ENCODE peak calls at places on chromosome 7, in six cellular contexts. H is epithelial cell of proximal tubule, T is MM.1S, P is cardiac muscle cell, M is fibroblast of pulmonary artery, W is left ventricle myocardium inferior. L is an unnamed sample.

GRCh38 chr7:87451187-87451586 is 24.3 kb downstream of the ABCB4 start:
- DNase-seq in P (no peak), M (no peak), W (no peak), H (no peak), T (no peak), L (no peak)

GRCh38 chr7:105594034-105594433 is 12.7 kb upstream of the EFCAB10 start:
- DNase-seq in T (peak; percentile 50), W (no peak), M (no peak), P (no peak), H (no peak), L (peak; percentile 43)

GRCh38 chr7:44965937-44966730 is 12.7 kb downstream of the MYO1G start:
- DNase-seq in P (no peak), T (no peak), M (no peak), W (no peak), H (no peak), L (no peak)

GRCh38 chr7:128454808-128455555 is 696 bp upstream of the HILPDA start:
- DNase-seq in P (peak; percentile 80), M (peak; percentile 70), T (peak; percentile 59), W (no peak), H (no peak), L (peak; percentile 35)

GRCh38 chr7:17713584-17713983 is 226.7 kb downstream of the SNX13 start:
- DNase-seq in H (no peak), P (no peak), T (no peak), W (no peak), M (no peak), L (no peak)

GRCh38 chr7:140653319-140654108 is 12.9 kb upstream of the DENND2A start:
- DNase-seq in W (no peak), T (peak; percentile 59), M (peak; percentile 85), H (no peak), P (peak; percentile 86), L (peak; percentile 52)

GRCh38 chr7:3307437-3307836 is 6.4 kb downstream of the SDK1 start:
- DNase-seq in H (no peak), P (no peak), W (no peak), M (no peak), T (no peak), L (no peak)

GRCh38 chr7:85014936-85015335 is 171.9 kb downstream of the SEMA3D start:
- DNase-seq in M (no peak), T (no peak), H (no peak), W (no peak), P (no peak), L (no peak)

GRCh38 chr7:116573541-116573940 is 48.7 kb downstream of the CAV1 start:
- DNase-seq in M (no peak), H (no peak), T (no peak), W (no peak), P (no peak), L (no peak)

GRCh38 chr7:132380065-132380464 is 196.2 kb downstream of the PLXNA4 start:
- DNase-seq in P (peak; percentile 98), W (peak; percentile 42), M (peak; percentile 92), H (peak; percentile 30), T (no peak), L (no peak)

GRCh38 chr7:123732413-123733091 is 16.3 kb downstream of the WASL start:
- DNase-seq in M (no peak), T (no peak), H (no peak), W (no peak), P (no peak), L (no peak)

GRCh38 chr7:131692131-131692960 is 135.9 kb upstream of the PODXL start:
- DNase-seq in P (peak; percentile 53), H (no peak), W (peak; percentile 45), T (peak; percentile 43), M (peak; percentile 37), L (peak; percentile 33)

GRCh38 chr7:157485961-157486510 is 149.2 kb downstream of the DNAJB6 start:
- DNase-seq in H (no peak), M (no peak), T (no peak), P (no peak), W (no peak), L (no peak)

GRCh38 chr7:87312215-87312865 is 33.1 kb upstream of the CROT start:
- DNase-seq in H (no peak), W (no peak), M (peak; percentile 79), T (peak; percentile 67), P (peak; percentile 78), L (peak; percentile 76)

GRCh38 chr7:46444266-46444665 is 523.2 kb upstream of the IGFBP3 start:
- DNase-seq in H (no peak), P (no peak), T (no peak), M (no peak), W (no peak), L (no peak)

GRCh38 chr7:16061011-16061410 is 360.3 kb downstream of the CRPPA start:
- DNase-seq in W (no peak), H (no peak), T (no peak), P (no peak), M (no peak), L (no peak)

GRCh38 chr7:112223310-112223709 is 16.8 kb downstream of the ZNF277 start:
- DNase-seq in H (no peak), T (no peak), M (no peak), P (no peak), W (no peak), L (no peak)

GRCh38 chr7:140074780-140075179 is 12.0 kb upstream of the PARP12 start:
- DNase-seq in W (no peak), M (no peak), P (peak; percentile 23), T (no peak), H (no peak), L (no peak)

GRCh38 chr7:13874783-13875182 is 114.7 kb downstream of the ETV1 start:
- DNase-seq in P (peak; percentile 90), T (no peak), M (peak; percentile 78), H (no peak), W (no peak), L (no peak)

GRCh38 chr7:105096306-105096705 is 82.3 kb downstream of the KMT2E start:
- DNase-seq in M (no peak), H (no peak), W (no peak), T (no peak), P (no peak), L (no peak)

GRCh38 chr7:127678947-127679346 is 27.0 kb downstream of the SND1 start:
- DNase-seq in P (peak; percentile 21), M (no peak), H (no peak), W (no peak), T (no peak), L (peak; percentile 79)

GRCh38 chr7:130896898-130897514 is 163.0 kb upstream of the KLF14 start:
- DNase-seq in M (peak; percentile 88), T (peak; percentile 44), H (no peak), P (peak; percentile 89), W (peak; percentile 67), L (peak; percentile 86)

GRCh38 chr7:143286522-143286890 is 1.6 kb upstream of the CASP2 start:
- DNase-seq in P (no peak), M (no peak), W (no peak), T (no peak), H (no peak), L (no peak)
- H3K4me3 ChIP-seq in P (no peak overlapping the region), M (no peak overlapping the region), W (no peak overlapping the region), T (no peak overlapping the region), H (peak overlapping the region; percentile 65), L (no peak overlapping the region)

GRCh38 chr7:155597753-155598140 is 46.7 kb upstream of the RBM33 start:
- DNase-seq in P (peak; percentile 22), H (peak; percentile 70), M (peak; percentile 9), T (no peak), W (no peak), L (no peak)

GRCh38 chr7:155594163-155594732 is 47.9 kb upstream of the CNPY1 start:
- DNase-seq in P (no peak), M (no peak), H (no peak), T (no peak), W (no peak), L (no peak)

GRCh38 chr7:155593455-155594162 is 47.2 kb upstream of the CNPY1 start:
- DNase-seq in M (no peak), P (no peak), T (no peak), W (no peak), H (no peak), L (no peak)

GRCh38 chr7:155591055-155591750 is 44.8 kb upstream of the CNPY1 start:
- DNase-seq in P (no peak), W (no peak), H (no peak), M (no peak), T (no peak), L (no peak)

GRCh38 chr7:155594961-155595366 is 48.6 kb upstream of the CNPY1 start:
- DNase-seq in W (no peak), T (no peak), P (no peak), M (no peak), H (no peak), L (no peak)
- TF ChIP-seq CTCF in W (no peak), T (no peak), P (no peak), M (no peak), H (no peak), L (no peak)

DNA sequence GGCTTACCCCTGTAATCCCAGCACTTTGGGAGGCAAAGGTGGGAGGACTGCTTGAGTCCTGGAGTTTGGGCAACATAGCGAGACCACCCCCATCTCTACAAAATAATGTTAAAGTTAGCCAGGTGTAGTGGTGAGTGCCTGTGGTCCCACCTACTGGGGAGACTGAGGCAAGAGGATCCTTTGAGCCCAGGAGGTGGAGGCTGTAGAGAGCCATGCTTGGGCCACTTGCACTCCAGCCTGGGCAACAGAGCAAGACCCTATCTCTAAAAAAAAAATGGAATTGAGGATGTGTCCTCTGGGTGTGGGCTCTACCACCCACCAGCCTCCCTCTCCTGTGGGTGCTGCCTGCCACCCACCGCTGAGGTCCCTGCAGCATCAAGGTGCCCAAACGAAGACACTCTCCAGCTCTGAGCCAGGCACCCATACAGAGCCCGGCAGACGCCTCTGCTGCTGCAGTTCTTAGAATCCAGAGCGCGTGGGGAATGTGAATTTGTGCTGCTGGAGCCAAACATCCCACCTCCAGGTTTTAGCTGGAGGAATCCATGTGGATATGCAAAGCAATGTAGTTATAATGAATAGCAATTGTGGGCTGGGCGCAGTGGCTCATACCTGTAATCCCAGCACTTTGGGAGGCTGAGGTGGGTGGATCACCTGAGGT is 176.0 kb upstream of the TNRC18 start:
- DNase-seq in M (no peak), T (no peak), H (no peak), W (no peak), P (no peak), L (no peak)
- H3K4me3 ChIP-seq in M (no peak overlapping the region), T (no peak overlapping the region), H (no peak overlapping the region), W (no peak overlapping the region), P (no peak overlapping the region), L (no peak overlapping the region)

GRCh38 chr7:76291346-76292205 is 10.9 kb upstream of the HSPB1 start:
- DNase-seq in P (peak; percentile 98), H (peak; percentile 79), M (peak; percentile 98), W (peak; percentile 91), T (peak; percentile 69), L (peak; percentile 85)

GRCh38 chr7:76296743-76297740 is 5.4 kb upstream of the HSPB1 start:
- DNase-seq in P (peak; percentile 95), H (no peak), W (no peak), M (peak; percentile 92), T (no peak), L (no peak)

GRCh38 chr7:76293407-76293901 is 9.0 kb upstream of the HSPB1 start:
- DNase-seq in H (no peak), W (no peak), P (no peak), T (no peak), M (no peak), L (no peak)

GRCh38 chr7:76294344-76295024 is 8.0 kb upstream of the HSPB1 start:
- DNase-seq in W (peak; percentile 98), P (peak; percentile 98), T (peak; percentile 45), M (peak; percentile 97), H (no peak), L (peak; percentile 37)

DNA sequence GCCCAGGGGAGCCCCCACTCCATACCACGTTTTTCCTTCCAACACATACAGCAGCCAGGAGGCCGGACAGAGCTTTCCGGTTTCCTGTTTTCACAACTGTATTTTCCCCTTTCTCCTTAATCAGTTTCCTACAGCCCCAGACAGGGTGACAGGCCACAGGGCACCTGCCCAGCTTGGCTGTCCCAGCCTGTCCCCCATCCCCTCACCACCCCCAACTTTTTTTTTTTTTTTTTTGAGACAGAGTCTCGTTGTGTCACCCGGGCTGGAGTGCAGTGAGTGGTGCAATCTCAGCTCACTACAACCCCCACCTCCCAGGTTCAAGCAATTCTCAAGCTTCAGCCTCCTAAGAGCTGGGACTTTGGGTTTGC is 10.3 kb upstream of the HSPB1 start:
- DNase-seq in M (peak; percentile 69), W (no peak), H (no peak), P (no peak), T (no peak), L (no peak)
- TF ChIP-seq CTCF in M (no peak), W (no peak), H (no peak), P (no peak), T (no peak), L (no peak)